ENCODE peak calls at places on chromosomes 1 and 21, in ten cellular contexts. X is CD4-positive, alpha-beta T cell; Q is pancreas; U is stomach; E is left ventricle myocardium inferior; A is neural progenitor cell; I is CD8-positive, alpha-beta T cell; Z is dorsolateral prefrontal cortex; W is AG09309; S is astrocyte of the spinal cord. R is an unnamed sample.

GRCh38 chr1:26368006-26368405 is 4.5 kb downstream of the ZNF683 start:
- DNase-seq in X (no peak), E (no peak), S (no peak), U (no peak), Q (no peak), A (no peak), W (no peak), I (no peak), Z (no peak), R (no peak)

GRCh38 chr1:233707906-233708292 is 94.0 kb downstream of the KCNK1 start:
- DNase-seq in A (no peak), X (no peak), W (no peak), Z (no peak), I (no peak), U (no peak), E (no peak), Q (no peak), S (peak), R (no peak)

GRCh38 chr1:235632538-235633219 is 16.9 kb downstream of the GNG4 start:
- DNase-seq in X (no peak), S (peak), Z (no peak), Q (no peak), W (peak), E (no peak), A (peak), U (no peak), I (no peak), R (no peak)

GRCh38 chr1:218643926-218644325 is 298.8 kb downstream of the TGFB2 start:
- DNase-seq in Q (no peak), W (no peak), U (no peak), I (no peak), A (peak), E (no peak), Z (no peak), S (no peak), X (no peak), R (no peak)

GRCh38 chr1:156409424-156409823 is 40.4 kb downstream of the RHBG start:
- DNase-seq in E (no peak), Z (no peak), W (no peak), I (no peak), A (no peak), X (no peak), U (no peak), S (no peak), Q (no peak), R (no peak)

GRCh38 chr1:76998582-76999189 is 131.4 kb downstream of the ST6GALNAC5 start:
- DNase-seq in W (peak), S (peak), E (no peak), Z (no peak), I (no peak), U (no peak), A (no peak), X (no peak), Q (no peak), R (no peak)

GRCh38 chr1:110150330-110151174 is at the start of gene SLC6A17:
- DNase-seq in U (no peak), S (peak), E (no peak), X (no peak), Q (no peak), Z (peak), W (no peak), I (no peak), A (peak), R (no peak)

GRCh38 chr1:91755176-91755575 is 130.8 kb downstream of the TGFBR3 start:
- DNase-seq in X (no peak), A (no peak), I (no peak), S (no peak), Z (no peak), Q (no peak), U (no peak), E (peak), W (peak), R (no peak)

GRCh38 chr1:51489472-51489871 is 29.6 kb downstream of the EPS15 start:
- DNase-seq in A (no peak), Z (no peak), I (no peak), X (no peak), Q (no peak), S (no peak), W (no peak), E (no peak), U (no peak), R (no peak)

GRCh38 chr1:2494323-2494693 is 18.2 kb downstream of the PLCH2 start:
- DNase-seq in X (no peak), I (no peak), S (no peak), E (no peak), W (peak), Q (no peak), U (no peak), A (no peak), Z (no peak), R (no peak)

GRCh38 chr1:27689423-27690173 is 17.6 kb upstream of the IFI6 start:
- DNase-seq in E (no peak), Q (no peak), S (peak), W (peak), X (no peak), A (no peak), I (no peak), U (no peak), Z (no peak), R (no peak)

GRCh38 chr21:38909109-38909508 is 103.4 kb downstream of the ETS2 start:
- DNase-seq in X (no peak), U (no peak), Q (no peak), Z (no peak), E (no peak), W (no peak), I (no peak), A (no peak), S (no peak), R (no peak)

GRCh38 chr1:9753121-9753531 is 70.6 kb downstream of the CLSTN1 start:
- DNase-seq in W (peak), E (peak), Z (peak), I (no peak), Q (no peak), X (no peak), S (peak), U (no peak), A (no peak), R (no peak)

GRCh38 chr1:93976291-93976690 is 67.1 kb upstream of the GCLM start:
- DNase-seq in S (no peak), A (no peak), X (no peak), U (no peak), I (no peak), Z (no peak), W (no peak), Q (no peak), E (no peak), R (no peak)

GRCh38 chr1:207565546-207566468 is 69.8 kb downstream of the CR1 start:
- DNase-seq in X (no peak), A (peak), Q (no peak), I (no peak), S (no peak), E (no peak), Z (peak), U (no peak), W (no peak), R (no peak)
- TF ChIP-seq CTCF in X (no peak), A (peak), Q (no peak), I (no peak), S (peak), E (peak), Z (peak), U (no peak), W (peak), R (peak)

DNA sequence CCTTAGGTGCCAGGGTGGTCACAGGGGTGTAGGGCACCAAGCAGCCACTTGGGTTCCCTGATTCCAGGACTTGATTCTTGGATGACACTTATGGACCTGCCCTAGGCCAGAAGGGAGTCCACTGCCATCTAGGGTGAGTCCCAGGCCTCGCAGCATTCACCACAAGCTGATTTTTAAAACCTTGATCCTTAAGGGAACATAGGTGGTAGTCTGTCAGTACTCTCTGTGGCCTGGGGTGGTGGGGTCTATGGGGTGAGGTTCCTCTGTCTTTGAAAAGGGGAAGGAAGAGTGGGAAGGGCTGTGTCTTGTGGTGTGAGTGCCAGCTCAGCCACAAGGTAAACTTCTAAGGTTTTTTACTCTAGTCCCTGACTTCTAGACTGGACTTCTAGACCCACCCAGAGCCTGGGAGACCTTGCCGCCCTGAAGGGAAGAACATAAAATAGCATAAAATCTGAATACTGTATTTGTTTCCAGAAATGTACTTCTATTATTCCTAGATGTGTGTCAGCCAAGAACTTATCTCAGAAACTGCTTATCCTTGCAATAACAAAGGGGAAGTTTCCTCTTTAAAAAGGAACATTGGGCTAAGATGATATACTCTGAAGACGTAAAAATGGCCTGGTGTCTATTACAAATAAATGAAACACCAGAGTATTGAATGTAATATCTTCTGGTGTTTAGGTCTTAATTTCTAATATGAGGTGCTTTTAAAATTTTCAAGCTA is 757.3 kb downstream of the LTN1 start:
- DNase-seq in U (no peak), A (no peak), Z (no peak), W (no peak), S (no peak), I (no peak), Q (no peak), E (peak), X (no peak), R (no peak)
- TF ChIP-seq CTCF in U (no peak), A (peak), Z (no peak), W (peak), S (no peak), I (no peak), Q (no peak), E (peak), X (no peak), R (peak)

GRCh38 chr1:75725256-75725655 is 747 bp downstream of the ACADM start:
- DNase-seq in X (no peak), E (no peak), Q (no peak), I (no peak), U (no peak), Z (no peak), S (peak), A (no peak), W (no peak), R (no peak)

GRCh38 chr1:75722966-75723365 is 1.5 kb upstream of the ACADM start:
- DNase-seq in S (no peak), I (no peak), U (no peak), A (peak), X (no peak), W (no peak), Z (no peak), E (no peak), Q (no peak), R (no peak)

GRCh38 chr1:75725861-75726361 is 1.4 kb downstream of the ACADM start:
- DNase-seq in I (no peak), X (no peak), U (peak), W (no peak), Q (peak), E (no peak), S (no peak), Z (no peak), A (no peak), R (no peak)

GRCh38 chr1:75724472-75725022 is at the start of gene ACADM:
- DNase-seq in U (peak), Z (peak), Q (peak), W (no peak), X (peak), I (peak), A (peak), E (peak), S (peak), R (peak)

GRCh38 chr1:75723989-75724471 is 479 bp upstream of the ACADM start:
- DNase-seq in A (no peak), I (peak), Z (peak), Q (peak), S (peak), X (peak), U (peak), W (no peak), E (peak), R (peak)
- TF ChIP-seq CTCF in A (no peak), I (no peak), Z (peak), Q (no peak), S (no peak), X (no peak), U (no peak), W (no peak), E (no peak), R (no peak)

GRCh38 chr21:16590186-16590585 is 860.4 kb downstream of the USP25 start:
- DNase-seq in E (no peak), Q (no peak), S (no peak), X (no peak), W (no peak), Z (no peak), U (no peak), A (no peak), I (no peak), R (no peak)

GRCh38 chr21:16590658-16591057 is 860.9 kb downstream of the USP25 start:
- DNase-seq in E (no peak), A (no peak), Z (no peak), U (no peak), X (no peak), Q (no peak), I (no peak), W (no peak), S (no peak), R (no peak)

GRCh38 chr21:16589046-16589445 is 859.3 kb downstream of the USP25 start:
- DNase-seq in S (no peak), Z (no peak), U (no peak), W (no peak), Q (no peak), A (no peak), X (no peak), E (no peak), I (no peak), R (no peak)

GRCh38 chr21:16588433-16588860 is 858.7 kb downstream of the USP25 start:
- DNase-seq in Z (peak), X (no peak), S (peak), A (peak), I (no peak), W (peak), E (peak), Q (peak), U (peak), R (peak)

DNA sequence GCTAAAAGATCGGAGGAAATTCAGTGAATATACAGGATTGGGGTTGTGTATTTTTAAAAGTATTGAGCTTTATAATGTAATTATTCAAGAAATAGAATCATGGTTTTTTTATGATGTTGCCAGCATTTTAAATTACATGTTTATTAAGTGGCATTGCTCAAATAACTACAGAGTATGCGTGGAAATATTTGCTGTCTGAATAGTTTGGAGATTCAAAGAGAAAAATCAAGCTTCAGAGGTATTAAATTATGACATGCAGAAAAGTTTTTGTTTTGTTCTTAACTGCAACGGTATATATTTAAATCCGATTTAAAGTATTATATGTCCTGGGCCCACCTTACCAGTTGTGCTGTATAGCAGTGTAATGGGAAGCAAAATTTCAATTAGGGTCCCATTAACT is 859.7 kb downstream of the USP25 start:
- DNase-seq in Q (no peak), I (no peak), A (no peak), E (no peak), U (no peak), Z (no peak), S (no peak), X (no peak), W (no peak), R (no peak)
- TF ChIP-seq CTCF in Q (no peak), I (no peak), A (no peak), E (no peak), U (no peak), Z (no peak), S (no peak), X (no peak), W (no peak), R (no peak)

GRCh38 chr1:247273013-247273412 is 17.1 kb downstream of the VN1R5 start:
- DNase-seq in W (no peak), I (no peak), S (no peak), U (peak), Z (peak), E (no peak), Q (no peak), A (no peak), X (no peak), R (no peak)

GRCh38 chr1:247266053-247266452 is 10.2 kb downstream of the VN1R5 start:
- DNase-seq in Q (no peak), I (no peak), A (no peak), S (no peak), E (no peak), X (no peak), Z (no peak), W (no peak), U (no peak), R (no peak)

GRCh38 chr1:247269075-247269580 is 13.3 kb downstream of the VN1R5 start:
- DNase-seq in E (no peak), U (no peak), I (no peak), Z (no peak), X (no peak), W (no peak), S (no peak), Q (no peak), A (no peak), R (no peak)

GRCh38 chr1:247270003-247270402 is 14.1 kb downstream of the VN1R5 start:
- DNase-seq in I (no peak), U (no peak), E (no peak), W (no peak), A (no peak), Q (no peak), S (no peak), Z (no peak), X (no peak), R (no peak)

GRCh38 chr1:247268390-247269045 is 12.6 kb downstream of the VN1R5 start:
- DNase-seq in U (peak), X (no peak), I (no peak), E (no peak), Q (no peak), Z (no peak), A (no peak), W (no peak), S (no peak), R (no peak)
- TF ChIP-seq CTCF in U (no peak), X (no peak), I (no peak), E (no peak), Q (no peak), Z (no peak), A (peak), W (no peak), S (no peak), R (no peak)